ENCODE peak calls at places on chromosomes 4 and X, in ten cellular contexts. J is OCI-LY7, O is pancreas, E is psoas muscle, L is colonic mucosa, R is adrenal gland, W is cardiac muscle cell, N is thoracic aorta, Y is uterus, G is body of pancreas. I is an unnamed sample.

GRCh38 chr4:178781779-178782178 is 1339.5 kb upstream of the AGA start:
- DNase-seq in J (no peak), N (no peak), E (no peak), W (no peak), G (no peak), R (no peak), O (no peak), Y (no peak), L (no peak), I (no peak)

GRCh38 chrX:53288173-53288572 is 6.8 kb upstream of the IQSEC2 start:
- DNase-seq in J (no peak), R (peak; percentile 79), L (no peak), Y (peak; percentile 34), W (peak; percentile 51), E (peak; percentile 56), G (peak; percentile 26), O (no peak), N (no peak), I (no peak)

GRCh38 chrX:118497180-118497814 is 1.7 kb downstream of the DOCK11 start:
- DNase-seq in O (no peak), W (no peak), E (no peak), G (no peak), N (no peak), R (no peak), Y (no peak), L (no peak), J (peak; percentile 35), I (no peak)

GRCh38 chrX:26597981-26598380 is 382.0 kb downstream of the MAGEB5 start:
- DNase-seq in L (no peak), R (no peak), J (no peak), Y (no peak), E (no peak), N (no peak), G (no peak), W (no peak), O (no peak), I (no peak)

GRCh38 chr4:20283039-20283438 is 31.3 kb downstream of the SLIT2 start:
- DNase-seq in G (no peak), Y (no peak), O (no peak), W (no peak), N (no peak), E (no peak), R (no peak), L (no peak), J (no peak), I (no peak)

GRCh38 chr4:98232202-98232601 is 29.0 kb upstream of the RAP1GDS1 start:
- DNase-seq in W (peak; percentile 29), R (peak; percentile 2), N (no peak), G (no peak), J (peak; percentile 3), O (no peak), E (no peak), Y (no peak), L (no peak), I (no peak)

GRCh38 chrX:136659174-136659573 is 11.2 kb downstream of the CD40LG start:
- DNase-seq in E (no peak), G (no peak), N (no peak), L (no peak), Y (no peak), W (no peak), O (no peak), R (no peak), J (no peak), I (no peak)

GRCh38 chrX:39605183-39605582 is 492.6 kb downstream of the BCOR start:
- DNase-seq in Y (no peak), N (no peak), W (no peak), L (no peak), E (no peak), O (no peak), R (no peak), J (no peak), G (no peak), I (no peak)

GRCh38 chr4:2785613-2786012 is 7.3 kb upstream of the SH3BP2 start:
- DNase-seq in J (peak; percentile 89), N (no peak), E (no peak), W (no peak), L (no peak), Y (no peak), R (no peak), O (no peak), G (no peak), I (no peak)

GRCh38 chr4:122772311-122772710 is 39.8 kb downstream of the BBS12 start:
- DNase-seq in Y (no peak), R (no peak), L (no peak), W (peak; percentile 39), E (no peak), O (no peak), J (no peak), N (no peak), G (no peak), I (no peak)

GRCh38 chrX:10054396-10054795 is 87.2 kb downstream of the CLDN34 start:
- DNase-seq in N (no peak), E (no peak), R (no peak), G (peak; percentile 71), W (no peak), O (no peak), Y (no peak), L (no peak), J (no peak), I (peak; percentile 67)

GRCh38 chrX:104679175-104679574 is 113.2 kb downstream of the IL1RAPL2 start:
- DNase-seq in R (no peak), Y (no peak), O (no peak), G (no peak), L (no peak), J (no peak), E (no peak), W (no peak), N (no peak), I (no peak)

GRCh38 chrX:19893722-19894121 is 6.3 kb upstream of the SH3KBP1 start:
- DNase-seq in J (no peak), G (no peak), L (no peak), O (no peak), R (no peak), N (no peak), Y (no peak), E (no peak), W (peak; percentile 35), I (no peak)

GRCh38 chr4:30295652-30296051 is 424.5 kb upstream of the PCDH7 start:
- DNase-seq in E (no peak), G (no peak), O (no peak), J (no peak), R (no peak), Y (no peak), L (no peak), W (no peak), N (no peak), I (no peak)
- TF ChIP-seq CTCF in E (no peak), G (no peak), O (no peak), J (no peak), R (no peak), Y (no peak), L (no peak), W (no peak), N (no peak), I (no peak)

DNA sequence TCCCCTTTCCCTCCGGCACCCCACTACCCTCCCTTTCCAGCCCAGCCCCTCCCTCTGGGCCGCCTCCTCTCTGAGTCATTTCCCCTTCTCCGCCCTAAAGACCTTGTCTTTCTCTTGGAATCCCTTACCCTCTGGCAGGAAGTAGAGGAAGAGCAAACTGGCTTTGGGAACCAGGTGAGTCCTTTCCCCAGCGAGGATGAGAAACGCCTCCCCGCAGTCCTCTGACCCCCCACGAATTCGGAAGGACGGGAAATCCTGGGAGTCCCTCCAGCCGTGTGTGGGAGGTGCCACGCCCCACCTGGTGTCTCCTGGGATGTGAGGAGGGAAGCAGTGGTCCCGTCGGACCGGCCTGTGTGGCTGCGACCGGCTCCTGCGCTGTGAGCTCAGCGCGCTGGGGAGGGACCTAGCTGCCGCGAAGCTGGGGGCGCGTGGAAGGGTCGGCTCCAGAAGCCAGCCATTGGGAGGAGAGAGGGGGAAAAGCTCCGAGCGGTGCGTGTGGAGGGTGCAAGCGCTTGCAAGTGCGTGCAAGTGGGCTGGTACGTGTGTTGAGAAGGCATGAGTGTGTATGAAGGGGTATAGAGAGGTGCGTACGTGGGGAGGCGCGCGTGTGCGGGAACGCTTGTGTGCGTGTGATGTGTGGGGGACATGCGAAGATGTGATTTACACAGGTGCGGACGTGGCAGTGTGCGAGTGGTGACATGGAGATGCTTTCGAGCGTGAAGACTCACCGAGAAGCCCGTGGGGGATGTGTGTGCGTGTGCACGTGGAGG is 46.3 kb downstream of the TEX13B start:
- DNase-seq in O (peak; percentile 55), R (peak; percentile 6), Y (no peak), W (peak; percentile 10), E (no peak), N (no peak), L (no peak), G (no peak), J (no peak), I (no peak)
- H3K4me3 ChIP-seq in O (peak overlapping the region; percentile 11), R (no peak overlapping the region), Y (no peak overlapping the region), W (peak overlapping the region; percentile 16), E (no peak overlapping the region), N (peak overlapping the region; percentile 44), L (no peak overlapping the region), G (no peak overlapping the region), J (no peak overlapping the region), I (no peak overlapping the region)

DNA sequence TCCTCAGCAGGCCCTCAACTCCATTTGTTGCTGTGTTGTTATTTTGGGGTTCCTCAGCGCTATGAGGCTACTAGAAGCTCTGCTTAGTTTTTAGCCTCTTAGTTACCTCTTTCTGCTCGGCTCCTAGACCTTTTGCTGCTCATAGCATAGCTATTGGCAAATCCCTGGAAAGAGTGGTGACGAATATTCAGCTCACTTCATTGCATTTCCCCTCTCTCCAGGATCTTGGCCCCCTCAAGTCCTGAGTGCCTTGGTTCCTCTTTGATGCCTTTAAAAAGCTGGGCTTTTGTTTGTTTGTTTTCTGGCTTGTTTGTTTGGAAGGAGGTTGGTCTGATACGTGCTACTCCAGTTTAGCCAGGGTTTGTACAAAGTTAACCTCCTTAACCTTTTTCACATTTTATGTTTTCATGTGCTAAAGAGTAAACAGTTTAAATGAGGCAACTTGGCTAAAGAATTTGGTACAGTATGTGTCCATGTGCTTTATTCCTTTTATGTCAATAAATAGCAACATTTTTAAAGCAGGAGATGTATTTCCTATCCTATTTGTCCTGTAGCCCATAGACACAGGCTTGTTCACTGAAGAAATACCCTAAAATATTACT is 31.5 kb downstream of the SMAD1 start:
- DNase-seq in R (no peak), J (no peak), Y (no peak), G (no peak), E (no peak), L (no peak), O (no peak), N (no peak), W (no peak), I (no peak)
- H3K36me3 ChIP-seq in R (no peaks in the 10 kb centered on the region), J (peaks cover 97% of the 10 kb centered on the region), Y (no peaks in the 10 kb centered on the region), G (no peaks in the 10 kb centered on the region), E (no peaks in the 10 kb centered on the region), L (no peaks in the 10 kb centered on the region), O (no peaks in the 10 kb centered on the region), N (no peaks in the 10 kb centered on the region), W (no peaks in the 10 kb centered on the region), I (no peaks in the 10 kb centered on the region)

GRCh38 chr4:126582737-126583136 is 1050.0 kb upstream of the INTU start:
- DNase-seq in W (no peak), G (no peak), R (no peak), J (no peak), E (no peak), O (peak; percentile 17), Y (no peak), L (no peak), N (no peak), I (no peak)

DNA sequence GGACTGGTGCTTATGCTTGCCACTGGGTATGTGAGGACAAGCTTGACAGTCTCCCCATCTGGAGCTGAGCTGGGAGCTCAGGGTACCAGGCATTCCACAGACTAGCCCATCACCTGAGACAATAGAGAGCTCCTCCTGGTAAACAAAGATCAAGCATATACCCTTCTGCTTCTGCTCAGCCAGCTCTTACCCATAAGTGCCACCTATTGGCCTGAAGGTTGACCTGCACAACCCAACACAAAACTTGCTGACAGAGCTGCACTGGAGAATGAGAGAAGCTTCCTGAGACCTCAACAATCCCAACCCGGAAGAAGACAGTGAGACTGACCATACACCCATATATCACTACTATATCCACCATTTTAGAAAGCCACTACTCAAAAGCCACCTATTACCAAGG is 1049.2 kb upstream of the INTU start:
- DNase-seq in G (no peak), R (no peak), E (no peak), W (peak; percentile 21), J (no peak), Y (no peak), L (no peak), N (no peak), O (no peak), I (no peak)
- TF ChIP-seq CTCF in G (no peak), R (no peak), E (no peak), W (peak; percentile 28), J (peak; percentile 20), Y (no peak), L (no peak), N (no peak), O (no peak), I (no peak)